ENCODE peak calls at places on chromosomes 2 and 18, in six cellular contexts. G is HepG2, F is GM12878, I is K562, J is GM12891, H is H1. A is an unnamed sample.

GRCh38 chr2:198710562-198710961 is 747.2 kb downstream of the SATB2 start:
- DNase-seq in H (no peak), G (no peak), J (no peak), I (no peak), F (no peak), A (no peak)

GRCh38 chr2:226829721-226830631 is 5.9 kb upstream of the RHBDD1 start:
- DNase-seq in H (no peak), G (no peak), F (no peak), I (no peak), J (no peak), A (no peak)

GRCh38 chr2:84631985-84632384 is 115.7 kb downstream of the DNAH6 start:
- DNase-seq in I (no peak), J (no peak), H (no peak), F (no peak), G (peak), A (no peak)

GRCh38 chr2:238765590-238765989 is 82.3 kb upstream of the TWIST2 start:
- DNase-seq in I (no peak), J (no peak), H (no peak), F (no peak), G (no peak), A (no peak)

GRCh38 chr2:47771211-47771610 is 11.7 kb upstream of the MSH6 start:
- DNase-seq in F (no peak), I (peak), G (peak), J (no peak), H (no peak), A (no peak)

GRCh38 chr2:236763821-236764220 is 194.2 kb downstream of the ACKR3 start:
- DNase-seq in J (no peak), H (no peak), I (no peak), G (no peak), F (no peak), A (no peak)

GRCh38 chr2:121696410-121696930 is 40.2 kb downstream of the NIFK start:
- DNase-seq in F (no peak), I (no peak), J (no peak), G (no peak), H (no peak), A (no peak)

GRCh38 chr2:121220995-121221394 is 64.0 kb downstream of the TFCP2L1 start:
- DNase-seq in J (no peak), I (no peak), H (no peak), G (no peak), F (no peak), A (no peak)

GRCh38 chr2:28636491-28636890 is 115.1 kb upstream of the PPP1CB start:
- DNase-seq in J (no peak), G (no peak), F (no peak), I (no peak), H (no peak), A (no peak)

GRCh38 chr2:235553696-235554100 is 59.9 kb downstream of the AGAP1 start:
- DNase-seq in G (no peak), H (no peak), J (no peak), I (peak), F (no peak), A (no peak)

GRCh38 chr2:84904717-84905174 is 710 bp upstream of the TMSB10 start:
- DNase-seq in J (no peak), F (no peak), H (no peak), G (no peak), I (peak), A (no peak)

GRCh38 chr2:176427549-176427948 is 158.3 kb downstream of the MTX2 start:
- DNase-seq in F (no peak), I (no peak), H (no peak), G (no peak), J (no peak), A (no peak)

GRCh38 chr2:46601328-46601963 is 122.1 kb downstream of the TMEM247 start:
- DNase-seq in F (no peak), I (no peak), G (no peak), H (no peak), J (no peak), A (no peak)

GRCh38 chr2:54644236-54644635 is 79.2 kb upstream of the EML6 start:
- DNase-seq in I (no peak), H (no peak), G (no peak), F (no peak), J (no peak), A (no peak)

GRCh38 chr18:58392336-58393000 is 236.4 kb downstream of the ALPK2 start:
- DNase-seq in H (no peak), J (no peak), G (no peak), I (no peak), F (no peak), A (no peak)

GRCh38 chr2:126940331-126940730 is 41.6 kb downstream of the TEX51 start:
- DNase-seq in G (no peak), I (no peak), H (no peak), J (no peak), F (no peak), A (no peak)

GRCh38 chr2:11508279-11508678 is 25.6 kb upstream of the GREB1 start:
- DNase-seq in F (no peak), H (no peak), G (no peak), I (no peak), J (no peak), A (no peak)

GRCh38 chr2:64214281-64215115 is 70.3 kb upstream of the PELI1 start:
- DNase-seq in F (peak), I (peak), J (no peak), G (no peak), H (no peak), A (no peak)

GRCh38 chr18:48475635-48476549 is 62.9 kb upstream of the CTIF start:
- DNase-seq in H (peak), I (peak), G (peak), F (peak), J (no peak), A (no peak)

GRCh38 chr2:241734467-241735208 is at the start of gene D2HGDH:
- DNase-seq in I (peak), F (no peak), H (peak), G (peak), J (peak), A (peak)

GRCh38 chr2:86274918-86275275 is 62.5 kb downstream of the REEP1 start:
- DNase-seq in H (no peak), J (no peak), I (no peak), F (peak), G (no peak), A (no peak)

GRCh38 chr18:63028380-63028779 is 291.2 kb downstream of the BCL2 start:
- DNase-seq in F (no peak), H (no peak), I (no peak), G (no peak), J (no peak), A (no peak)

GRCh38 chr18:27652480-27653121 is 467.5 kb upstream of the CHST9 start:
- DNase-seq in H (no peak), I (no peak), J (no peak), G (no peak), F (peak), A (no peak)

GRCh38 chr2:182716665-182716990 is 571 bp downstream of the DNAJC10 start:
- DNase-seq in H (no peak), I (peak), J (no peak), G (peak), F (no peak), A (no peak)

GRCh38 chr2:4556136-4556535 is 852.8 kb downstream of the DCDC2C start:
- DNase-seq in I (no peak), H (no peak), G (no peak), F (no peak), J (no peak), A (no peak)

GRCh38 chr2:226115102-226115831 is 684.4 kb downstream of the IRS1 start:
- DNase-seq in G (peak), H (no peak), J (no peak), F (no peak), I (no peak), A (no peak)

GRCh38 chr2:85890522-85891176 is 1.9 kb upstream of the ST3GAL5 start:
- DNase-seq in J (no peak), I (peak), F (no peak), H (no peak), G (no peak), A (no peak)

GRCh38 chr2:207765960-207766582 is 3.6 kb downstream of the FZD5 start:
- DNase-seq in J (no peak), I (peak), G (no peak), H (no peak), F (no peak), A (no peak)

GRCh38 chr2:16493788-16494187 is 171.8 kb downstream of the CYRIA start:
- DNase-seq in F (no peak), G (no peak), I (no peak), J (no peak), H (no peak), A (no peak)

GRCh38 chr2:14642499-14642898 is 10.0 kb downstream of the LRATD1 start:
- DNase-seq in I (peak), J (no peak), H (no peak), G (no peak), F (no peak), A (no peak)

GRCh38 chr18:23183356-23184150 is 48.3 kb downstream of the CABLES1 start:
- DNase-seq in J (no peak), F (no peak), H (no peak), I (no peak), G (no peak), A (no peak)

DNA sequence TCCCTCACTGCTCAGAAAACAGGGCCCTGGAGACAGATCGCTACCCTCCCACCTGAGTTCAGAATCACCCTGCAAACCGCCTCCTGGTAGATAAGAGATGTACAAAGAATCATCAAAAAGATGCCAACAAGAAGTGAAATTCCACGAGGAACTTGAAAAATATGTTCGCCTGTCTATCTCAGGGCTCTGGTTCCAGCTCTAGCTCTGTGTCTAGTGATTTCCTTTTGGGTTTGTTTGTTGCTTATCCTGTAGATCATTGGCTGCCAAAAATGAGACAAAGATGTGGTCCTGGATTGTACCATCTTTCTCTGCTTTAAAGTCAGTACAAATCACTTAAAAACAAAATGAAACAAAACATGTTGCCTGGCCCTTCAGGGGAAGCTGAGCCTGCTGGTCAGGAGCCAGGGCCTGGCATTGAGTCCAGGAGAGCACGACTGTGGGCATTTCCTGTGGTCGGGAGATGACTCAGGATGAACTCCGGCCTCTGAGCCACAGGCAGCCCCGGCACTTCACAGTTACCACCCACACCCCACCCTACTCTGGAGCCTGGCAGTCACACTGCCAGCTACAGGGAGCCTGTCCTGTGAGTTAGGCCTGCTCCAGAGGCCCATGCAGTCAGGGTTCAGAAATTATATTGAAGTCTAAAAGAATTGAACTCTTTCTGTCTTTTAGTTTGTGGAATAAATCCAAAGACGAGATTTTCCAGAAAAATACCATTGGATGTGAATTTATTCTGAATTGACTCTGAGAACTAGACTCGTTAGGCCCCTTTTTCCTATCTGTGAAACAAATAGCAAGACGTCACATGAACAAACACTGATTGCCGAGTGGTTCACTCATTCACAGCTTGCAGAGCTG is 8.0 kb upstream of the ITGB6 start:
- DNase-seq in G (peak), J (no peak), F (peak), H (no peak), I (no peak), A (no peak)
- TF ChIP-seq POLR2AphosphoS5 in G (no peak), J (no peak), F (no peak), H (no peak), I (no peak), A (no peak)

DNA sequence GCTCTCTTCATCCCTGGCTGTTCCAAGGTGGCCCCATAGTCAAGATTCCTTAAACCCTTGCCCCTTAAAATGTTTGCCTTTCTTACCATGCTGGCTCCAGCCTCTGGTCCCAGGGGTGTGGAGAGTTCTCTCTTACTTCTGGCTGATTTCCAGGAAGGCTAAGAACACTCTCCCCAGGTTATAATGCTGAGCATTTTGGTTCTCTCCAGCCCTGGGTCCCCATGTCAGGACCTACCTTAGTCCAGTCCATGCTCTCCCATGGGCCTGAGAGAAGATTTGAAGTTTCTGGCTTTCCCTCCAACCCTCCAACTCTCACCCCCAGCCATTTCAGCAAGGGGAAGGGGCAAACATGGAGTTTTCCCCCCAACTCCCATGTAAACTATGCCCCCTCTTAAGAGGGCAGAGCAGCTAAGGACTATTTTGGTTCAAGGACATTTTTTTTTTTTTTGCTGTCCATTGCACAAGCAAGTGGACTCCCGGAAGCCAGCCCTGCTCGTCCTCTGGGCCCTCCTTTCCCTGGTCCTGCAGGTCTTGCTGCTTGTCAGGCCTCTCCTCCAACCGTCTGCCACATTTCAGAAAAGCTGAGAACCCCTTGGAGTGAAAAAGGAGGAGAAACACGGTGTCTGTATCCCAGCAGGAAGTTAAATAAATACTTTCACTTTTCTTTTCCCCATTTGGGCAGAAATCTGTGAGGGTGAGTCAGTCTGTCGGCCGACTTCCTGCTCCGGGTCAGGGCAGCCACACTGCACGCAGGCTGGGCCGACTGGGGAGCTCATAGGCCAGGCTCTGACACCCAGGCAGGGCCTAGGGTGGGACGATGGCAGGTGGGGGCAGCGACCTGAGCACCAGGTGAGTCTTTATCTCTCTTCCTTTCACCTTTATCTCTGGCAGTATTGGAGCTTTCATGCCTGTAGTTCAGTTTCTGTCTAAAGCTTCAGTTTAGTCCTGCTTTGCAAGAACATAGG is at the start of gene SP140L:
- DNase-seq in I (peak), F (peak), J (peak), H (no peak), G (peak), A (peak)
- TF ChIP-seq POLR2A in I (peak), F (peak), J (peak), H (no peak), G (peak), A (peak)

DNA sequence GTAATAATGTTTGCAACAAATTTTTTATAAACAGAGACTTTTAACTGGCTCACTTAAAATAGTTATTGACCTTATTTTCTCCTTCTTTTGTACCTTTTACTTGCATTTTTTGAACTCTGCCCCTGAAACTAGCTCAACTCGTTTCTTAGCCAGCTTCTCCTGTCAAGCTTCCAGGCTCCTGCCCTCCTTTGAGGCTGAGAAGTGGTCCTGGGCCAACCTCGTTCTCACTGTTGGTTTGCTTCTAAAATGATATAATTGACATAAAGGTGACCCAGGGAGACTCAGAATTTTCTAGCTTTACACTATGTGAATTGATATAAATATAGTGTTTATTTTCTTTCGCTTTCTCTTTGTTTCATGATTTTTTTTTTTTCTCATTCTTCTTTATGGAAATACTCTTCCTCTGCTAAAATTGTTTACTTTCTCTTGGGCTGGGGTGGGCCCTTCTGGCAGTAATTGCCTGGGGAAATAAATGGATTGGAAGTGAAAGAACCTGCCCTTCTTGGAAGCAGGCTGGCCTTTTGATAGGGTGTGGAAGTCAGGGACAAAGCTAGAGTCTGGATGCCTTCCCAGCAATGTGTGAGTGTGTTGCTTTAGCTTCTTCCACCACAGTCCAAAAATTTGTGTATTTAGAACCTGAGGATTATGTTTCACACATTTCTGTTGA is 30.7 kb downstream of the GPD2 start:
- DNase-seq in H (no peak), J (no peak), I (no peak), G (no peak), F (no peak), A (no peak)
- TF ChIP-seq TAF1 in H (no peak), J (no peak), I (no peak), G (no peak), F (no peak), A (no peak)

DNA sequence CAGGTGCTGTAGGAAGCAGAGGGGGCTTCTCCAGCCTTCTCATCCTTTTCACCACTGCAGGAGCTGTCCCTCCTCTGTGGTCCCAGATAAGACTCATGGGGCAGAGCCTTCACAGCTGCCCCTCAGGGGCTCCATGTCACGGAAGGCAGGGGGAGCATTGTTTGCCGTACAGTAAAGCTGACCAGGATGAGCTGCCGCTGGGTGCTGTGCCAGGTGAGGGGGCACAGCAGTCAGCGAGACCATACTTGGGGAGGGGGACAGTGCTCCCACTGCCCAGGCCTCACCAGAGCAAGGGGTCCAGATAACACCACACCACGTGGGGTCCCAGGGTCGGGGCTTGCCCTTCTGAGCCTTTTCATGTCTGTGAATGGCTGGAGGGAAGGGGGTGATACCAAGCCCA is 46.3 kb downstream of the PLEKHB2 start:
- DNase-seq in G (no peak), J (no peak), I (no peak), H (no peak), F (no peak), A (no peak)
- TF ChIP-seq POLR2AphosphoS5 in G (no peak), J (no peak), I (no peak), H (no peak), F (no peak), A (no peak)

GRCh38 chr2:20428717-20429490 is 18.0 kb upstream of the RHOB start:
- DNase-seq in H (no peak), I (no peak), J (no peak), G (no peak), F (no peak), A (no peak)

GRCh38 chr2:20429528-20429927 is 17.3 kb upstream of the RHOB start:
- DNase-seq in I (no peak), J (no peak), F (no peak), G (no peak), H (no peak), A (no peak)

GRCh38 chr2:20431772-20432171 is 15.1 kb upstream of the RHOB start:
- DNase-seq in G (peak), J (no peak), I (no peak), H (no peak), F (no peak), A (no peak)

GRCh38 chr2:20430035-20430434 is 16.8 kb upstream of the RHOB start:
- DNase-seq in I (no peak), J (no peak), G (no peak), H (no peak), F (no peak), A (no peak)

DNA sequence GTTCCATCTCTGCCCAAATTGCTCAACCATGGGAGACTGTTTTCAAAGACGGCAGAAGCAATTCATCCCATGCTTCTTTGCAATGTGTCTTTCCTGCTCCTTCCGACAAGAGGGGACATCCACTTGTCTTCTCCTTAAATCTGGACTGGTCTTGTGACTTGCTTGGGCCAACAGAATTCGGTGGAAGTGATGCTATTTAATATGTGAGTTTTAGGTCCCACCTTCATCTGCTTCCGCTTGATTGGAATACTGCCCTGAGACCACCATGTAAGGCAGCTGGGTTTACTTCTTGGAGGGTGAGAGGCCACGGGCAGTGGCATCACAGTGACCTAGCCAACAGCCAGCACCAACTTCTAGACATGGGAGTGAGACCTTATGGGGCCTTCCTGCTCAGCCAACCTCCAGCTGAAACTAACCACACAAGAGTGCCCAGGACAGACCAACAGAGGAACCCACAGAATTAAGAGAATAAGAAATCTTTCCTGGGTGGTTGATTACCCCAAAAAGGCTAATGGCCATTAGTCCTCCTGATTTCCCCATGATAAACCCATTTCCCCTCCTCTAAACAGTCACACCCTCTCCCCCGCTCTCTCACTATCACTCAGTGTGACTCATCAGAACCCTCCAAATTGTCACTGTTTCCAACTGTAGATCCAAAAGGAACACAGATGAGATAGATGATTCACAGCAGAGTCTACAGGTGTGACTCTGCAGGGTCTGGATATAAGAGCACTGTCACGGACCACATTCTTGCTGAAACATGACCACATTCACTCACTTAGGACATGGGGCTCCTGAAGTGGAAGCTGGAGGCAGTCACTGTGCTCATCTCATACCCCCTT is 16.2 kb upstream of the RHOB start:
- DNase-seq in H (no peak), F (no peak), J (no peak), I (peak), G (no peak), A (no peak)
- TF ChIP-seq POLR2A in H (no peak), F (no peak), J (no peak), I (no peak), G (no peak), A (no peak)

GRCh38 chr2:157336137-157336721 is 10.6 kb upstream of the ERMN start:
- DNase-seq in G (peak), I (peak), J (peak), F (no peak), H (no peak), A (no peak)
- TF ChIP-seq TAF1 in G (no peak), I (no peak), J (no peak), F (no peak), H (no peak), A (no peak)

A was measured in GM12892.